ENCODE peak calls at places on chromosomes 16 and 17, in four cellular contexts. One of them, this sample, is unnamed.

GRCh38 chr17:7509937-7510336 is 25.8 kb downstream of the POLR2A start:
- DNase-seq in testis: no peak
- DNase-seq in psoas muscle: no peak
- DNase-seq in right atrium auricular region: no peak
- DNase-seq in this sample: no peak

GRCh38 chr16:75648265-75649076 is 898 bp downstream of the TERF2IP start:
- DNase-seq in testis: peak
- DNase-seq in psoas muscle: peak
- DNase-seq in right atrium auricular region: peak
- DNase-seq in this sample: peak

GRCh38 chr17:48587276-48588073 is 2.6 kb downstream of the HOXB3 start:
- DNase-seq in testis: no peak
- DNase-seq in psoas muscle: no peak
- DNase-seq in right atrium auricular region: no peak
- DNase-seq in this sample: no peak

GRCh38 chr17:3974980-3975379 is 10.7 kb upstream of the ATP2A3 start:
- DNase-seq in testis: no peak
- DNase-seq in psoas muscle: no peak
- DNase-seq in right atrium auricular region: no peak
- DNase-seq in this sample: no peak

GRCh38 chr17:74085434-74085833 is 118.0 kb upstream of the RPL38 start:
- DNase-seq in testis: no peak
- DNase-seq in psoas muscle: no peak
- DNase-seq in right atrium auricular region: no peak
- DNase-seq in this sample: peak

GRCh38 chr17:77400445-77400870 is 259.7 kb downstream of the SEC14L1 start:
- DNase-seq in testis: no peak
- DNase-seq in psoas muscle: peak
- DNase-seq in right atrium auricular region: no peak
- DNase-seq in this sample: no peak

GRCh38 chr17:4536259-4536741 is 18.9 kb downstream of the MYBBP1A start:
- DNase-seq in testis: no peak
- DNase-seq in psoas muscle: peak
- DNase-seq in right atrium auricular region: no peak
- DNase-seq in this sample: no peak

GRCh38 chr17:78717431-78717980 is 64.6 kb downstream of the CYTH1 start:
- DNase-seq in testis: peak
- DNase-seq in psoas muscle: no peak
- DNase-seq in right atrium auricular region: no peak
- DNase-seq in this sample: peak

GRCh38 chr16:2769675-2770056 is 7.4 kb downstream of the ELOB start:
- DNase-seq in testis: peak
- DNase-seq in psoas muscle: peak
- DNase-seq in right atrium auricular region: no peak
- DNase-seq in this sample: no peak

GRCh38 chr16:27315333-27316037 is 1.7 kb downstream of the IL4R start:
- DNase-seq in testis: no peak
- DNase-seq in psoas muscle: peak
- DNase-seq in right atrium auricular region: peak
- DNase-seq in this sample: peak

DNA sequence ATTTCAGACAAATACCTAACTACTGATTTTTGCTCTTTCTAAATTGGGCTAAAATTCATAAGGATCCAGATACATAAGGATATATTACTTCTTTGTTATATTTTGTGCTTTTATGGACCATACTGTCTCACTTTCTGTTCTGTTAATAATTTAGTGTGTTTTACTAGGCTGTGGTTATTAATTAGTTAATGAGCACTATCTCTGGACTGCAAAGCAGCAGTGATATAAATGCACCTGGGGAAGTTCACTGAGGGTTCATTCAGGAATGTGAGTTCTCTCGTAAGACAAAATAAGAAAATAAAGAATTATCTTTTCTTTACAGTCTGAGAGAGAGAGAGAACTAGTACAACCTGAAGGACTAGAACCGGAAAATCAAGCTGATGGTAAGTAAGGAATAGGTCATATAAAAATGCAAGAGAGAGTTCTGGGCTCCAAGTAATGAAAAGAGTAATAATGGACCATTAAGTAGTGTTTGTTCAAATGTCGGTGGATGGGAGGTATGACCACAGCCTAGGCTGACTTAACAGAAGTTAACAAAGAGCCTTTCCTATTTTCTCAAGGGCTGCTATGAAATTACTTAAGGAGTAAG is 55.6 kb downstream of the IKZF3 start:
- DNase-seq in testis: no peak
- DNase-seq in psoas muscle: no peak
- DNase-seq in right atrium auricular region: no peak
- DNase-seq in this sample: no peak
- H3K27ac ChIP-seq in testis: no peak
- H3K27ac ChIP-seq in psoas muscle: no peak
- H3K27ac ChIP-seq in right atrium auricular region: no peak
- H3K27ac ChIP-seq in this sample: no peak

DNA sequence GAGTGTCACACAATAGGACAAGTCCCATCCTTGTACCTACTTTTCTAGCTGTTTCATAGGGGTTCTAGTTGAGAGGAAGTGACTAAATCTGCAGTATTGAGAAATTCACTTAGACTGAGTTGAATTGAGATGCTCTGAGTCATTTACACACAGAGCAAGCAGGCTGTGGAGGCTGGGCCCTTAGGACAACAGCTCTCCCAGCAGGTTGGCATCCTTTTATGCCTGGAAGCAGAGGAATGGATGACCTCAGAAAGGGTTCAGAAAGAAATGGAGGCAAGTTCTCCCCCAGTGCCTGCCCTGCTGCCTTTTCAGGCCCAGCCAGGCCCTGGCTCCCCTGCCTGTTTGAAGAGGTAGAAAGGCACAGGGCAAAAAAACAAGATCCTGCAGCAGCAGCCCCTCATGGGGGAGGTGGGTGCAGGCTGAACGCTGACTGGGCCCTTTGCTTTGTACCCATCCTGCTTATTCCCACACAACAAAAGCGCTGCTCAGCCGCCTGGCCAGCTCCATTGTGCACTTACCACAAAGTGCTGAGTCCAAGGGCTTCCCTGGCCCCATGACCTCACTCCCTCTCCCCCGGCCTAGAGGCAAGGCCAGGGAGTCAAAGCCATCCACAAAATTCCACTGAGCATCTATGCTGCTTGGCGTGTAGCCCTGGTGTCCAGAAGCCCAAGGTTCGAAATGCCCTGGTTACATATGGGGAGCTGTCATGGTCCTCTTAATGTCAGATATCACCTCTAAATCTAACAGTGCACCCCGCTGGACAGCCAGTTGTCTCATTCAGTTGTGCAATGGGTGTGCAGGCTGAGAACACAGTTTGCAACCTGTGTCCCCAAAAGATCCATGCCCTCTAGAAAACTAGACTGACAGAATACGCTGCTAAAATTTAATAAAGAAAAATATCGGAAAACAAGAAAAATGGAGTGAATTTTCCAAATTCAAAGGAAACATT is 5.4 kb upstream of the CRYBA1 start:
- DNase-seq in testis: no peak
- DNase-seq in psoas muscle: peak
- DNase-seq in right atrium auricular region: peak
- DNase-seq in this sample: peak
- H3K27ac ChIP-seq in testis: no peak
- H3K27ac ChIP-seq in psoas muscle: no peak
- H3K27ac ChIP-seq in right atrium auricular region: no peak
- H3K27ac ChIP-seq in this sample: peak

DNA sequence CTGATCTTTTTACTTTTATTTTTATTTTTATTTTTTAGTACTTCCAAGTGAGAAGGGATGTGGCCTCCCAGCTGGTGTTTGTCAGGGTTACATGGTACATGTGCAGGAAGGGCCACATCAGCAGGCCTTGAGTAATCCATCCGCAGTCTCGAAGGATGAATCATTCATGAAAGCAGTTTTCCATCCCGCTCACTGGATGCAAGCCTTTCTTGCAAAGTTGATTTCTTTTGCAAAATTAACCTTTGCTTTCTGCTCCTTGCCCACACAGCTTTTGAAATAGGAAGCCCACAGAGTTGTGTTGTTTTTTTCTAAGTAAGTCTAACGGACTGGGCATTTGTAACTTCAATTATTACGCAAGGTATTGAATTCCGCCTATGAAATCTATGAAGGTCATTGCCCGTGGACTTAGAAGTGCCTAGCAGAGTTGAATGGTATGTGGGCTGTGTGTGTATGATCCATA is 157.4 kb downstream of the PRKCA start:
- DNase-seq in testis: peak
- DNase-seq in psoas muscle: no peak
- DNase-seq in right atrium auricular region: peak
- DNase-seq in this sample: peak
- H3K27ac ChIP-seq in testis: no peak
- H3K27ac ChIP-seq in psoas muscle: no peak
- H3K27ac ChIP-seq in right atrium auricular region: peak
- H3K27ac ChIP-seq in this sample: peak

GRCh38 chr17:82589851-82590180 is 58.4 kb downstream of the WDR45B start:
- DNase-seq in testis: no peak
- DNase-seq in psoas muscle: no peak
- DNase-seq in right atrium auricular region: no peak
- DNase-seq in this sample: no peak
- H3K27ac ChIP-seq in testis: no peak
- H3K27ac ChIP-seq in psoas muscle: peak
- H3K27ac ChIP-seq in right atrium auricular region: peak
- H3K27ac ChIP-seq in this sample: no peak

GRCh38 chr17:42127414-42127813 is 4.8 kb downstream of the HSPB9 start:
- DNase-seq in testis: no peak
- DNase-seq in psoas muscle: no peak
- DNase-seq in right atrium auricular region: no peak
- DNase-seq in this sample: no peak
- H3K27ac ChIP-seq in testis: no peak
- H3K27ac ChIP-seq in psoas muscle: no peak
- H3K27ac ChIP-seq in right atrium auricular region: no peak
- H3K27ac ChIP-seq in this sample: no peak

GRCh38 chr17:28749516-28750177 is 5.8 kb downstream of the TRAF4 start:
- DNase-seq in testis: no peak
- DNase-seq in psoas muscle: peak
- DNase-seq in right atrium auricular region: no peak
- DNase-seq in this sample: no peak
- H3K27ac ChIP-seq in testis: no peak
- H3K27ac ChIP-seq in psoas muscle: no peak
- H3K27ac ChIP-seq in right atrium auricular region: no peak
- H3K27ac ChIP-seq in this sample: peak

This sample was measured in A549.